ENCODE peak calls at places on chromosomes 7 and 10, in eight cellular contexts. One of them, this sample, is unnamed.

GRCh38 chr7:7352845-7353244 is 170.5 kb downstream of the C1GALT1 start:
- DNase-seq in CD8-positive, alpha-beta memory T cell: no peak
- DNase-seq in natural killer cell: no peak
- DNase-seq in COLO829: no peak
- DNase-seq in fibroblast of lung: no peak
- DNase-seq in SHP77 treated with DMSO at 0.1 percent for 48 hours: no peak
- DNase-seq in activated naive CD4-positive, alpha-beta T cell treated with anti-CD3 and anti-CD28 coated beads, Interleukin-2, amount 50 U/mL, for 72 hours: no peak
- DNase-seq in sciatic nerve: no peak
- DNase-seq in this sample: no peak

GRCh38 chr10:22218448-22218847 is 633 bp upstream of the EBLN1 start:
- DNase-seq in COLO829: no peak
- DNase-seq in natural killer cell: no peak
- DNase-seq in fibroblast of lung: no peak
- DNase-seq in SHP77 treated with DMSO at 0.1 percent for 48 hours: no peak
- DNase-seq in CD8-positive, alpha-beta memory T cell: no peak
- DNase-seq in activated naive CD4-positive, alpha-beta T cell treated with anti-CD3 and anti-CD28 coated beads, Interleukin-2, amount 50 U/mL, for 72 hours: no peak
- DNase-seq in sciatic nerve: no peak
- DNase-seq in this sample: no peak

GRCh38 chr7:112182749-112183148 is 23.4 kb downstream of the DOCK4 start:
- DNase-seq in natural killer cell: no peak
- DNase-seq in CD8-positive, alpha-beta memory T cell: no peak
- DNase-seq in fibroblast of lung: no peak
- DNase-seq in activated naive CD4-positive, alpha-beta T cell treated with anti-CD3 and anti-CD28 coated beads, Interleukin-2, amount 50 U/mL, for 72 hours: no peak
- DNase-seq in sciatic nerve: peak; percentile 76
- DNase-seq in SHP77 treated with DMSO at 0.1 percent for 48 hours: no peak
- DNase-seq in COLO829: no peak
- DNase-seq in this sample: no peak

GRCh38 chr10:70830185-70830584 is 14.4 kb downstream of the SGPL1 start:
- DNase-seq in fibroblast of lung: peak; percentile 46
- DNase-seq in activated naive CD4-positive, alpha-beta T cell treated with anti-CD3 and anti-CD28 coated beads, Interleukin-2, amount 50 U/mL, for 72 hours: no peak
- DNase-seq in SHP77 treated with DMSO at 0.1 percent for 48 hours: no peak
- DNase-seq in natural killer cell: no peak
- DNase-seq in CD8-positive, alpha-beta memory T cell: no peak
- DNase-seq in sciatic nerve: no peak
- DNase-seq in COLO829: no peak
- DNase-seq in this sample: no peak

GRCh38 chr7:39700932-39701331 is 77.6 kb downstream of the RALA start:
- DNase-seq in COLO829: no peak
- DNase-seq in SHP77 treated with DMSO at 0.1 percent for 48 hours: no peak
- DNase-seq in CD8-positive, alpha-beta memory T cell: no peak
- DNase-seq in activated naive CD4-positive, alpha-beta T cell treated with anti-CD3 and anti-CD28 coated beads, Interleukin-2, amount 50 U/mL, for 72 hours: no peak
- DNase-seq in sciatic nerve: peak; percentile 66
- DNase-seq in fibroblast of lung: no peak
- DNase-seq in natural killer cell: no peak
- DNase-seq in this sample: no peak

GRCh38 chr7:3641556-3641955 is 340.5 kb downstream of the SDK1 start:
- DNase-seq in fibroblast of lung: no peak
- DNase-seq in CD8-positive, alpha-beta memory T cell: no peak
- DNase-seq in activated naive CD4-positive, alpha-beta T cell treated with anti-CD3 and anti-CD28 coated beads, Interleukin-2, amount 50 U/mL, for 72 hours: no peak
- DNase-seq in sciatic nerve: no peak
- DNase-seq in natural killer cell: no peak
- DNase-seq in SHP77 treated with DMSO at 0.1 percent for 48 hours: no peak
- DNase-seq in COLO829: no peak
- DNase-seq in this sample: no peak

GRCh38 chr10:62166331-62167154 is 102.1 kb downstream of the RTKN2 start:
- DNase-seq in activated naive CD4-positive, alpha-beta T cell treated with anti-CD3 and anti-CD28 coated beads, Interleukin-2, amount 50 U/mL, for 72 hours: no peak
- DNase-seq in fibroblast of lung: no peak
- DNase-seq in CD8-positive, alpha-beta memory T cell: no peak
- DNase-seq in sciatic nerve: no peak
- DNase-seq in natural killer cell: no peak
- DNase-seq in SHP77 treated with DMSO at 0.1 percent for 48 hours: no peak
- DNase-seq in COLO829: no peak
- DNase-seq in this sample: no peak

GRCh38 chr7:27156901-27157716 is 634 bp upstream of the HOXA7 start:
- DNase-seq in fibroblast of lung: no peak
- DNase-seq in natural killer cell: no peak
- DNase-seq in COLO829: no peak
- DNase-seq in SHP77 treated with DMSO at 0.1 percent for 48 hours: no peak
- DNase-seq in activated naive CD4-positive, alpha-beta T cell treated with anti-CD3 and anti-CD28 coated beads, Interleukin-2, amount 50 U/mL, for 72 hours: peak; percentile 42
- DNase-seq in CD8-positive, alpha-beta memory T cell: no peak
- DNase-seq in sciatic nerve: peak; percentile 70
- DNase-seq in this sample: no peak

GRCh38 chr7:103735377-103735776 is 254.1 kb downstream of the RELN start:
- DNase-seq in activated naive CD4-positive, alpha-beta T cell treated with anti-CD3 and anti-CD28 coated beads, Interleukin-2, amount 50 U/mL, for 72 hours: no peak
- DNase-seq in natural killer cell: no peak
- DNase-seq in fibroblast of lung: peak; percentile 78
- DNase-seq in CD8-positive, alpha-beta memory T cell: no peak
- DNase-seq in SHP77 treated with DMSO at 0.1 percent for 48 hours: peak; percentile 4
- DNase-seq in COLO829: peak; percentile 17
- DNase-seq in sciatic nerve: no peak
- DNase-seq in this sample: no peak

GRCh38 chr7:74365320-74366022 is 76.3 kb downstream of the CLIP2 start:
- DNase-seq in SHP77 treated with DMSO at 0.1 percent for 48 hours: peak; percentile 85
- DNase-seq in activated naive CD4-positive, alpha-beta T cell treated with anti-CD3 and anti-CD28 coated beads, Interleukin-2, amount 50 U/mL, for 72 hours: no peak
- DNase-seq in CD8-positive, alpha-beta memory T cell: no peak
- DNase-seq in fibroblast of lung: peak; percentile 48
- DNase-seq in COLO829: peak; percentile 92
- DNase-seq in natural killer cell: no peak
- DNase-seq in sciatic nerve: no peak
- DNase-seq in this sample: no peak

GRCh38 chr7:18509491-18509890 is 13.9 kb downstream of the HDAC9 start:
- DNase-seq in sciatic nerve: no peak
- DNase-seq in activated naive CD4-positive, alpha-beta T cell treated with anti-CD3 and anti-CD28 coated beads, Interleukin-2, amount 50 U/mL, for 72 hours: no peak
- DNase-seq in natural killer cell: no peak
- DNase-seq in COLO829: no peak
- DNase-seq in SHP77 treated with DMSO at 0.1 percent for 48 hours: no peak
- DNase-seq in fibroblast of lung: no peak
- DNase-seq in CD8-positive, alpha-beta memory T cell: no peak
- DNase-seq in this sample: no peak

GRCh38 chr10:32618482-32618881 is 172.5 kb downstream of the CCDC7 start:
- DNase-seq in activated naive CD4-positive, alpha-beta T cell treated with anti-CD3 and anti-CD28 coated beads, Interleukin-2, amount 50 U/mL, for 72 hours: no peak
- DNase-seq in SHP77 treated with DMSO at 0.1 percent for 48 hours: no peak
- DNase-seq in COLO829: no peak
- DNase-seq in sciatic nerve: no peak
- DNase-seq in fibroblast of lung: peak; percentile 8
- DNase-seq in CD8-positive, alpha-beta memory T cell: no peak
- DNase-seq in natural killer cell: no peak
- DNase-seq in this sample: no peak

GRCh38 chr7:112668561-112668960 is 121.6 kb downstream of the TMEM168 start:
- DNase-seq in natural killer cell: no peak
- DNase-seq in SHP77 treated with DMSO at 0.1 percent for 48 hours: no peak
- DNase-seq in COLO829: no peak
- DNase-seq in sciatic nerve: no peak
- DNase-seq in activated naive CD4-positive, alpha-beta T cell treated with anti-CD3 and anti-CD28 coated beads, Interleukin-2, amount 50 U/mL, for 72 hours: no peak
- DNase-seq in CD8-positive, alpha-beta memory T cell: no peak
- DNase-seq in fibroblast of lung: no peak
- DNase-seq in this sample: no peak

GRCh38 chr10:97028126-97028831 is 157.5 kb downstream of the SLIT1 start:
- DNase-seq in sciatic nerve: no peak
- DNase-seq in fibroblast of lung: peak; percentile 86
- DNase-seq in COLO829: no peak
- DNase-seq in CD8-positive, alpha-beta memory T cell: no peak
- DNase-seq in natural killer cell: no peak
- DNase-seq in SHP77 treated with DMSO at 0.1 percent for 48 hours: no peak
- DNase-seq in activated naive CD4-positive, alpha-beta T cell treated with anti-CD3 and anti-CD28 coated beads, Interleukin-2, amount 50 U/mL, for 72 hours: no peak
- DNase-seq in this sample: no peak

GRCh38 chr10:95459446-95459845 is 101.7 kb downstream of the SORBS1 start:
- DNase-seq in CD8-positive, alpha-beta memory T cell: no peak
- DNase-seq in COLO829: no peak
- DNase-seq in SHP77 treated with DMSO at 0.1 percent for 48 hours: no peak
- DNase-seq in sciatic nerve: no peak
- DNase-seq in natural killer cell: no peak
- DNase-seq in activated naive CD4-positive, alpha-beta T cell treated with anti-CD3 and anti-CD28 coated beads, Interleukin-2, amount 50 U/mL, for 72 hours: no peak
- DNase-seq in fibroblast of lung: no peak
- DNase-seq in this sample: no peak

GRCh38 chr7:150335101-150335773 is 6.2 kb downstream of the RARRES2 start:
- DNase-seq in SHP77 treated with DMSO at 0.1 percent for 48 hours: no peak
- DNase-seq in natural killer cell: no peak
- DNase-seq in fibroblast of lung: peak; percentile 85
- DNase-seq in activated naive CD4-positive, alpha-beta T cell treated with anti-CD3 and anti-CD28 coated beads, Interleukin-2, amount 50 U/mL, for 72 hours: no peak
- DNase-seq in sciatic nerve: no peak
- DNase-seq in CD8-positive, alpha-beta memory T cell: no peak
- DNase-seq in COLO829: no peak
- DNase-seq in this sample: no peak

GRCh38 chr10:15321431-15322321 is 49.4 kb downstream of the FAM171A1 start:
- DNase-seq in SHP77 treated with DMSO at 0.1 percent for 48 hours: no peak
- DNase-seq in COLO829: no peak
- DNase-seq in natural killer cell: no peak
- DNase-seq in sciatic nerve: no peak
- DNase-seq in CD8-positive, alpha-beta memory T cell: no peak
- DNase-seq in fibroblast of lung: peak; percentile 63
- DNase-seq in activated naive CD4-positive, alpha-beta T cell treated with anti-CD3 and anti-CD28 coated beads, Interleukin-2, amount 50 U/mL, for 72 hours: no peak
- DNase-seq in this sample: no peak

GRCh38 chr10:22646291-22646926 is 68.0 kb downstream of the PIP4K2A start:
- DNase-seq in sciatic nerve: no peak
- DNase-seq in SHP77 treated with DMSO at 0.1 percent for 48 hours: no peak
- DNase-seq in COLO829: no peak
- DNase-seq in fibroblast of lung: peak; percentile 27
- DNase-seq in natural killer cell: no peak
- DNase-seq in CD8-positive, alpha-beta memory T cell: no peak
- DNase-seq in activated naive CD4-positive, alpha-beta T cell treated with anti-CD3 and anti-CD28 coated beads, Interleukin-2, amount 50 U/mL, for 72 hours: no peak
- DNase-seq in this sample: no peak

GRCh38 chr7:99958564-99959227 is 17.1 kb downstream of the AZGP1 start:
- DNase-seq in CD8-positive, alpha-beta memory T cell: no peak
- DNase-seq in sciatic nerve: no peak
- DNase-seq in COLO829: no peak
- DNase-seq in fibroblast of lung: no peak
- DNase-seq in activated naive CD4-positive, alpha-beta T cell treated with anti-CD3 and anti-CD28 coated beads, Interleukin-2, amount 50 U/mL, for 72 hours: no peak
- DNase-seq in natural killer cell: no peak
- DNase-seq in SHP77 treated with DMSO at 0.1 percent for 48 hours: no peak
- DNase-seq in this sample: no peak

GRCh38 chr7:113199841-113200240 is 81.5 kb upstream of the SMIM30 start:
- DNase-seq in SHP77 treated with DMSO at 0.1 percent for 48 hours: no peak
- DNase-seq in sciatic nerve: no peak
- DNase-seq in fibroblast of lung: peak; percentile 71
- DNase-seq in activated naive CD4-positive, alpha-beta T cell treated with anti-CD3 and anti-CD28 coated beads, Interleukin-2, amount 50 U/mL, for 72 hours: no peak
- DNase-seq in CD8-positive, alpha-beta memory T cell: no peak
- DNase-seq in COLO829: no peak
- DNase-seq in natural killer cell: no peak
- DNase-seq in this sample: no peak

GRCh38 chr10:94496646-94497045 is 48.9 kb upstream of the HELLS start:
- DNase-seq in COLO829: no peak
- DNase-seq in SHP77 treated with DMSO at 0.1 percent for 48 hours: no peak
- DNase-seq in natural killer cell: no peak
- DNase-seq in fibroblast of lung: no peak
- DNase-seq in sciatic nerve: no peak
- DNase-seq in CD8-positive, alpha-beta memory T cell: no peak
- DNase-seq in activated naive CD4-positive, alpha-beta T cell treated with anti-CD3 and anti-CD28 coated beads, Interleukin-2, amount 50 U/mL, for 72 hours: no peak
- DNase-seq in this sample: no peak

GRCh38 chr10:120162471-120162870 is 269.9 kb downstream of the SEC23IP start:
- DNase-seq in SHP77 treated with DMSO at 0.1 percent for 48 hours: no peak
- DNase-seq in CD8-positive, alpha-beta memory T cell: no peak
- DNase-seq in sciatic nerve: no peak
- DNase-seq in fibroblast of lung: no peak
- DNase-seq in natural killer cell: no peak
- DNase-seq in activated naive CD4-positive, alpha-beta T cell treated with anti-CD3 and anti-CD28 coated beads, Interleukin-2, amount 50 U/mL, for 72 hours: no peak
- DNase-seq in COLO829: no peak
- DNase-seq in this sample: no peak

GRCh38 chr7:153401795-153402720 is 642.5 kb downstream of the ACTR3B start:
- DNase-seq in CD8-positive, alpha-beta memory T cell: no peak
- DNase-seq in sciatic nerve: no peak
- DNase-seq in SHP77 treated with DMSO at 0.1 percent for 48 hours: no peak
- DNase-seq in fibroblast of lung: no peak
- DNase-seq in activated naive CD4-positive, alpha-beta T cell treated with anti-CD3 and anti-CD28 coated beads, Interleukin-2, amount 50 U/mL, for 72 hours: no peak
- DNase-seq in natural killer cell: no peak
- DNase-seq in COLO829: no peak
- DNase-seq in this sample: no peak

GRCh38 chr10:84447701-84448400 is 119.5 kb downstream of the CCSER2 start:
- DNase-seq in COLO829: no peak
- DNase-seq in activated naive CD4-positive, alpha-beta T cell treated with anti-CD3 and anti-CD28 coated beads, Interleukin-2, amount 50 U/mL, for 72 hours: no peak
- DNase-seq in SHP77 treated with DMSO at 0.1 percent for 48 hours: no peak
- DNase-seq in natural killer cell: no peak
- DNase-seq in sciatic nerve: no peak
- DNase-seq in fibroblast of lung: no peak
- DNase-seq in CD8-positive, alpha-beta memory T cell: no peak
- DNase-seq in this sample: no peak

This sample was measured in KG1.